ENCODE peak calls at places on chromosomes 2 and 18, in ten cellular contexts. M is SK-N-SH, G is gastrocnemius medialis, C is GM23248, T is right atrium auricular region, N is hepatocyte, W is aorta, O is body of pancreas, A is heart right ventricle, I is A549. E is an unnamed sample.

GRCh38 chr2:200703132-200703925 is 108.4 kb upstream of the BZW1 start:
- DNase-seq in W (no peak), T (no peak), I (peak; percentile 15), G (no peak), N (peak; percentile 71), C (peak; percentile 83), A (no peak), O (peak; percentile 44), M (peak; percentile 15), E (no peak)

GRCh38 chr2:116142828-116143227 is 1671.7 kb upstream of the DDX18 start:
- DNase-seq in G (no peak), M (no peak), O (no peak), N (no peak), W (no peak), A (no peak), I (no peak), C (no peak), T (no peak), E (no peak)

GRCh38 chr2:186422226-186422625 is 63.8 kb upstream of the ZC3H15 start:
- DNase-seq in I (no peak), C (peak; percentile 98), G (peak; percentile 40), T (peak; percentile 75), M (no peak), N (no peak), A (no peak), O (no peak), W (peak; percentile 80), E (no peak)

GRCh38 chr2:42138163-42139016 is 30.8 kb upstream of the EML4 start:
- DNase-seq in N (peak; percentile 56), G (no peak), O (peak; percentile 19), M (no peak), A (no peak), T (no peak), I (no peak), W (no peak), C (peak; percentile 92), E (peak; percentile 36)

GRCh38 chr18:1965016-1965415 is 606.3 kb downstream of the METTL4 start:
- DNase-seq in N (no peak), M (no peak), O (no peak), I (no peak), G (no peak), T (no peak), W (no peak), C (no peak), A (no peak), E (no peak)

GRCh38 chr18:38940863-38941531 is 1375.4 kb upstream of the CELF4 start:
- DNase-seq in C (peak; percentile 9), G (no peak), W (no peak), M (no peak), O (no peak), T (no peak), N (peak; percentile 69), I (peak; percentile 1), A (no peak), E (no peak)

GRCh38 chr18:9096698-9097097 is 5.8 kb upstream of the NDUFV2 start:
- DNase-seq in I (no peak), G (no peak), W (no peak), O (no peak), A (no peak), T (no peak), M (no peak), N (no peak), C (no peak), E (no peak)

GRCh38 chr2:221380049-221380448 is 192.1 kb downstream of the EPHA4 start:
- DNase-seq in C (no peak), W (no peak), A (no peak), M (no peak), G (no peak), O (no peak), T (no peak), I (no peak), N (no peak), E (no peak)

GRCh38 chr18:57353940-57354461 is 1.6 kb downstream of the ST8SIA3 start:
- DNase-seq in O (peak; percentile 45), C (peak; percentile 64), A (peak; percentile 40), T (no peak), N (peak; percentile 85), M (peak; percentile 77), W (peak; percentile 81), G (no peak), I (peak; percentile 3), E (peak; percentile 32)

GRCh38 chr2:100615471-100615870 is 52.7 kb downstream of the PDCL3 start:
- DNase-seq in T (no peak), I (no peak), M (no peak), C (no peak), A (no peak), W (no peak), O (no peak), N (no peak), G (no peak), E (no peak)

GRCh38 chr18:56315363-56315762 is 323.0 kb downstream of the TXNL1 start:
- DNase-seq in G (no peak), A (no peak), I (no peak), M (no peak), N (no peak), C (peak; percentile 71), T (no peak), W (no peak), O (no peak), E (no peak)

GRCh38 chr18:36532394-36532793 is 234.9 kb downstream of the FHOD3 start:
- DNase-seq in T (no peak), M (no peak), I (no peak), G (no peak), A (no peak), O (no peak), N (no peak), C (peak; percentile 88), W (no peak), E (no peak)

GRCh38 chr2:160970052-160970846 is 190.0 kb upstream of the TANK start:
- DNase-seq in M (peak; percentile 69), C (peak; percentile 82), N (peak; percentile 82), I (peak; percentile 55), G (peak; percentile 6), A (no peak), T (no peak), O (peak; percentile 39), W (no peak), E (no peak)

GRCh38 chr2:174633621-174633927 is 36.0 kb upstream of the WIPF1 start:
- DNase-seq in C (peak; percentile 71), O (no peak), I (no peak), T (no peak), G (no peak), M (no peak), N (peak; percentile 27), A (no peak), W (no peak), E (peak; percentile 32)

GRCh38 chr2:165582409-165582808 is 112.9 kb downstream of the CSRNP3 start:
- DNase-seq in I (no peak), O (no peak), A (no peak), C (peak; percentile 58), W (no peak), M (no peak), T (no peak), N (no peak), G (no peak), E (no peak)

GRCh38 chr2:165582863-165583506 is 113.5 kb downstream of the CSRNP3 start:
- DNase-seq in I (no peak), T (no peak), G (no peak), C (no peak), N (no peak), W (no peak), A (no peak), M (no peak), O (no peak), E (no peak)

GRCh38 chr2:165584126-165584525 is 114.6 kb downstream of the CSRNP3 start:
- DNase-seq in W (no peak), O (no peak), G (no peak), C (no peak), I (no peak), T (no peak), A (no peak), M (no peak), N (peak; percentile 18), E (no peak)

GRCh38 chr2:165587335-165587938 is 117.9 kb downstream of the CSRNP3 start:
- DNase-seq in O (no peak), N (peak; percentile 8), C (no peak), A (no peak), G (no peak), T (no peak), M (no peak), W (no peak), I (no peak), E (no peak)

GRCh38 chr2:165586019-165586418 is 116.5 kb downstream of the CSRNP3 start:
- DNase-seq in M (no peak), T (no peak), O (no peak), G (no peak), A (no peak), I (no peak), C (no peak), W (no peak), N (no peak), E (no peak)
- H3K4me1 ChIP-seq in M (peaks cover 18% of the 10 kb centered on the region), T (peaks cover 5% of the 10 kb centered on the region), O (no peaks in the 10 kb centered on the region), G (no peaks in the 10 kb centered on the region), A (no peaks in the 10 kb centered on the region), I (no peaks in the 10 kb centered on the region), C (peaks cover 8% of the 10 kb centered on the region), W (no peaks in the 10 kb centered on the region), N (peaks cover 3% of the 10 kb centered on the region), E (no peaks in the 10 kb centered on the region)

GRCh38 chr2:176159678-176160250 is 2.7 kb downstream of the HOXD3 start:
- DNase-seq in W (peak; percentile 77), O (no peak), N (no peak), C (no peak), M (no peak), A (no peak), T (no peak), G (no peak), I (no peak), E (no peak)
- H3K27ac ChIP-seq in W (no peak overlapping the region), O (no peak overlapping the region), N (no peak overlapping the region), C (no peak overlapping the region), M (no peak overlapping the region), A (no peak overlapping the region), T (no peak overlapping the region), G (no peak overlapping the region), I (no peak overlapping the region), E (peak overlapping the region; percentile 36)

DNA sequence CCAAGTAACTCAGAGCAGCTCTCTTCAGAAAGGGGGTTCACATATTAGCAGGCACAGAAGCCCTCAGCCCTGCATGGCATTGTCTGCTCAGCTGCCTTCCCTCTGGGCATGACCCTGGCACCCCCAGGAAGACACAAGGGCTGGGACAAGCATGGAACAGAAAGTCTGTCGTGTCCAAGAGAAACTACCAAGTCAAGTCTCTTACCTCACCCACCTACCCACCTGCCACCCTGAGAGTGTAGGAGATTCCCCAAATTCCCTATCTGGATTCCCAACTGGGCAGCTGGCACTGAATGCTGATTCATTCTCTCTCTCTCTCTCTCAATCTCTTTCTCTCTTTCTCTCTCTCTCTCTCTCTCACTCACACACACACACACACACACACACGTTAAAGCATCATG is 21.6 kb downstream of the SMAD7 start:
- DNase-seq in W (no peak), M (no peak), A (no peak), I (no peak), G (no peak), O (no peak), T (no peak), C (peak; percentile 50), N (no peak), E (no peak)
- H3K4me1 ChIP-seq in W (peaks cover 3% of the 10 kb centered on the region), M (peaks cover 97% of the 10 kb centered on the region), A (peaks cover 90% of the 10 kb centered on the region), I (peaks cover 96% of the 10 kb centered on the region), G (peaks cover 77% of the 10 kb centered on the region), O (peaks cover 93% of the 10 kb centered on the region), T (peaks cover 98% of the 10 kb centered on the region), C (peaks cover 80% of the 10 kb centered on the region), N (peaks cover 94% of the 10 kb centered on the region), E (peaks cover 99% of the 10 kb centered on the region)

DNA sequence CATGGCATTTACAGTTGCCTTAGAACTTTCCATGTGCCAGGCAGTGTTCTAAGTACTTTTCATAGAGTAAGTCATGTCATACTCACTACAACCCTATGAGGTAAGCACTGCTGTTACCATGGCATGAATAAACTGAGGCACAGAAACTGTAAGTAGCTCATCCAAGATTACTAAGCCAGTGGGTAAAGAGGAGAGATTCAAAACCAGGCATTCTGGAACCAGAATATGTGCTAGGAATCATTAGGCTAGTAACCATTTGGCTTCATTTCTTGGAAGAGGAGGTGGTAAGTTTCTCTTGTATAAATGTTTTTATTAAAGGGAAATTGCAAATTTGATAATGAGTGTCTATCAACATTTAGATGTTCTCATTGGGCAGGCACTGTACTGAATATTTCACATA is 35.1 kb downstream of the SOX11 start:
- DNase-seq in W (no peak), M (no peak), I (no peak), O (no peak), N (no peak), T (no peak), A (no peak), G (no peak), C (no peak), E (no peak)
- H3K27ac ChIP-seq in W (no peak overlapping the region), M (no peak overlapping the region), I (no peak overlapping the region), O (no peak overlapping the region), N (no peak overlapping the region), T (no peak overlapping the region), A (no peak overlapping the region), G (no peak overlapping the region), C (no peak overlapping the region), E (no peak overlapping the region)